ENCODE peak calls at places on chromosomes 13 and 19, in seven cellular contexts. X is uterus, A is Kasumi-1, L is fibroblast of pulmonary artery, P is trophoblast cell, Z is endodermal cell, E is Daoy. M is an unnamed sample.

GRCh38 chr19:2549701-2550191 is 73.8 kb downstream of the GADD45B start:
- DNase-seq in P (peak; percentile 57), X (peak; percentile 58), A (peak; percentile 89), E (peak; percentile 74), Z (no peak), L (peak; percentile 98), M (peak; percentile 62)

GRCh38 chr13:20738616-20739015 is 35.1 kb downstream of the IL17D start:
- DNase-seq in X (no peak), Z (no peak), A (no peak), E (no peak), P (no peak), L (no peak), M (no peak)

GRCh38 chr13:36343766-36344165 is 2.4 kb downstream of the SPART start:
- DNase-seq in Z (no peak), P (no peak), X (no peak), E (no peak), L (no peak), A (no peak), M (peak; percentile 32)

GRCh38 chr13:46173656-46174055 is 8.3 kb downstream of the LCP1 start:
- DNase-seq in Z (no peak), E (no peak), X (no peak), L (no peak), P (peak; percentile 32), A (peak; percentile 28), M (peak; percentile 68)

GRCh38 chr13:99982021-99982740 is 597 bp downstream of the ZIC2 start:
- DNase-seq in X (no peak), E (peak; percentile 35), Z (no peak), L (no peak), P (peak; percentile 47), A (no peak), M (peak; percentile 71)

GRCh38 chr19:39514840-39515550 is at the start of gene SELENOV:
- DNase-seq in E (peak; percentile 61), Z (peak; percentile 92), P (no peak), L (no peak), X (no peak), A (no peak), M (no peak)

GRCh38 chr19:7673995-7674667 is 2.8 kb upstream of the MCEMP1 start:
- DNase-seq in Z (peak; percentile 82), L (peak; percentile 55), P (peak; percentile 93), A (peak; percentile 47), X (peak; percentile 21), E (peak; percentile 79), M (peak; percentile 96)

GRCh38 chr19:22354665-22355064 is 67.5 kb downstream of the ZNF98 start:
- DNase-seq in Z (no peak), X (no peak), P (no peak), A (no peak), L (no peak), E (no peak), M (no peak)

GRCh38 chr19:8069116-8069973 is 16.8 kb downstream of the CCL25 start:
- DNase-seq in A (peak; percentile 59), X (no peak), P (peak; percentile 44), L (no peak), Z (peak; percentile 83), E (no peak), M (peak; percentile 72)

GRCh38 chr19:35529241-35530218 is 1.4 kb upstream of the SBSN start:
- DNase-seq in Z (no peak), P (no peak), L (no peak), E (no peak), A (no peak), X (no peak), M (no peak)

GRCh38 chr19:18520848-18521691 is 800 bp downstream of the ELL start:
- DNase-seq in X (peak; percentile 45), Z (peak; percentile 73), L (no peak), A (peak; percentile 13), E (peak; percentile 40), P (peak; percentile 39), M (peak; percentile 46)